ENCODE peak calls at places on chromosomes 5 and 9, in six cellular contexts. E, C, U, V, S and K are unnamed samples.
A peak's percentile ranks its signal among the peaks of the same experiment; 100 is the strongest.

GRCh38 chr9:130426883-130427282 is 17.9 kb upstream of the ASS1 start:
- DNase-seq in E (peak; percentile 93), C (no peak), U (peak; percentile 68), V (no peak), S (no peak), K (peak; percentile 96)

GRCh38 chr5:60945760-60946253 is 802 bp downstream of the NDUFAF2 start:
- DNase-seq in E (peak; percentile 55), C (no peak), U (peak; percentile 81), V (peak; percentile 37), S (no peak), K (peak; percentile 62)

GRCh38 chr9:74804018-74804385 is 83.7 kb downstream of the TRPM6 start:
- DNase-seq in E (peak; percentile 79), C (no peak), U (no peak), V (no peak), S (no peak), K (peak; percentile 60)

GRCh38 chr9:95085036-95085770 is 232.3 kb downstream of the FANCC start:
- DNase-seq in E (no peak), C (no peak), U (no peak), V (no peak), S (no peak), K (no peak)

GRCh38 chr9:110502842-110503241 is 76.7 kb downstream of the SVEP1 start:
- DNase-seq in E (peak; percentile 20), C (no peak), U (no peak), V (no peak), S (no peak), K (peak; percentile 48)

GRCh38 chr5:59745422-59745863 is 148.1 kb downstream of the PDE4D start:
- DNase-seq in E (peak; percentile 74), C (no peak), U (no peak), V (no peak), S (no peak), K (peak; percentile 98)

GRCh38 chr9:14315754-14316573 is 2.0 kb upstream of the NFIB start:
- DNase-seq in E (no peak), C (peak; percentile 30), U (peak; percentile 82), V (peak; percentile 43), S (no peak), K (no peak)

GRCh38 chr5:6705088-6705487 is 8.1 kb upstream of the TENT4A start:
- DNase-seq in E (no peak), C (no peak), U (no peak), V (no peak), S (no peak), K (no peak)

GRCh38 chr5:39570418-39571027 is 145.7 kb upstream of the DAB2 start:
- DNase-seq in E (peak; percentile 28), C (no peak), U (no peak), V (peak; percentile 37), S (no peak), K (peak; percentile 55)
- TF ChIP-seq CTCF in E (peak; percentile 71), C (peak; percentile 66), U (peak; percentile 87), V (peak; percentile 56), S (peak; percentile 68), K (peak; percentile 61)

GRCh38 chr5:929596-929995 is 36.9 kb downstream of the TRIP13 start:
- DNase-seq in E (no peak), C (no peak), U (no peak), V (no peak), S (no peak), K (no peak)

GRCh38 chr5:922745-923472 is 30.2 kb downstream of the TRIP13 start:
- DNase-seq in E (no peak), C (no peak), U (no peak), V (no peak), S (no peak), K (no peak)

GRCh38 chr5:927172-928015 is 34.7 kb downstream of the TRIP13 start:
- DNase-seq in E (no peak), C (no peak), U (no peak), V (no peak), S (no peak), K (no peak)

GRCh38 chr5:923473-923873 is 30.8 kb downstream of the TRIP13 start:
- DNase-seq in E (peak; percentile 43), C (no peak), U (peak; percentile 95), V (peak; percentile 92), S (peak; percentile 53), K (peak; percentile 68)

GRCh38 chr5:926416-927171 is 33.9 kb downstream of the TRIP13 start:
- DNase-seq in E (no peak), C (no peak), U (peak; percentile 75), V (peak; percentile 63), S (no peak), K (peak; percentile 6)
- H3K4me3 ChIP-seq in E (no peak overlapping the region), C (peak overlapping the region; percentile 37), U (no peak overlapping the region), V (peak overlapping the region; percentile 16), S (peak overlapping the region; percentile 46), K (no peak overlapping the region)

GRCh38 chr9:125564641-125565040 is 142.4 kb downstream of the MAPKAP1 start:
- DNase-seq in E (peak; percentile 20), C (no peak), U (no peak), V (no peak), S (no peak), K (peak; percentile 51)

GRCh38 chr9:125574136-125574877 is 132.7 kb downstream of the MAPKAP1 start:
- DNase-seq in E (no peak), C (no peak), U (no peak), V (no peak), S (no peak), K (no peak)

GRCh38 chr9:125570246-125570645 is 136.8 kb downstream of the MAPKAP1 start:
- DNase-seq in E (no peak), C (no peak), U (no peak), V (no peak), S (no peak), K (no peak)

GRCh38 chr9:125568616-125569015 is 138.4 kb downstream of the MAPKAP1 start:
- DNase-seq in E (no peak), C (no peak), U (no peak), V (no peak), S (no peak), K (peak; percentile 43)
- TF ChIP-seq CTCF in E (no peak), C (no peak), U (no peak), V (no peak), S (no peak), K (no peak)

DNA sequence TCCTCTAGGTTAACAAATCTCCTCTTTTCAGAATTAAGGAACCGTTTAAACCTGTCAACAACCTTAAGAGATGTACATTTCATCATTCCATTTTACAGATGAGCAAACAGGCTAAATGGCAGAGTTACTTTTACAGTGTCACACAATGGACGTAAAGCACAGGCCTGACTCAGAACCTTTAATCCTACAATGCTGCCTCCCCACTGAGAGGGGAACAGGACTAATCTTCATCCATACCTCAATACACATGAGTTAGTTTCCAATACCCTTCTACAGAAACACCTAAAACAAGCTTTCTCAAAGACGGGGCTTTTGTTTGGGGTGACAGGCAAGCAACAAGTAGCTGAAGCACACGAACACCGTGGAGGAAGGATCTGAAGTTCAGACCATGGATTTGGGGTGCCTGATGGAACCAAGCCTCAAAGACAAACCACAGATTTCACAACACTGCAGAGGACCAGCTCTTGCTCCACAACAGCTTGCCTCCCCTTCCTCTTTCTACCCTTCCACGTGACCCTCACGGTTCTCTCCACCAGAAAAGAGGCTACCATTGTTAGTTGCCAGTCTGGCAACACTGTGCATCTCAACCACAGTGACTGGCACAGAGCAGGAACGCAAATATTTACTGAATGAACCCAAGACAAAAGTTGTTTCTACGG is 1.8 kb downstream of the RNF130 start:
- DNase-seq in E (no peak), C (peak; percentile 62), U (peak; percentile 70), V (no peak), S (peak; percentile 28), K (peak; percentile 43)
- H3K4me3 ChIP-seq in E (no peak overlapping the region), C (peak overlapping the region; percentile 97), U (peak overlapping the region; percentile 86), V (peak overlapping the region; percentile 65), S (peak overlapping the region; percentile 91), K (peak overlapping the region; percentile 77)

DNA sequence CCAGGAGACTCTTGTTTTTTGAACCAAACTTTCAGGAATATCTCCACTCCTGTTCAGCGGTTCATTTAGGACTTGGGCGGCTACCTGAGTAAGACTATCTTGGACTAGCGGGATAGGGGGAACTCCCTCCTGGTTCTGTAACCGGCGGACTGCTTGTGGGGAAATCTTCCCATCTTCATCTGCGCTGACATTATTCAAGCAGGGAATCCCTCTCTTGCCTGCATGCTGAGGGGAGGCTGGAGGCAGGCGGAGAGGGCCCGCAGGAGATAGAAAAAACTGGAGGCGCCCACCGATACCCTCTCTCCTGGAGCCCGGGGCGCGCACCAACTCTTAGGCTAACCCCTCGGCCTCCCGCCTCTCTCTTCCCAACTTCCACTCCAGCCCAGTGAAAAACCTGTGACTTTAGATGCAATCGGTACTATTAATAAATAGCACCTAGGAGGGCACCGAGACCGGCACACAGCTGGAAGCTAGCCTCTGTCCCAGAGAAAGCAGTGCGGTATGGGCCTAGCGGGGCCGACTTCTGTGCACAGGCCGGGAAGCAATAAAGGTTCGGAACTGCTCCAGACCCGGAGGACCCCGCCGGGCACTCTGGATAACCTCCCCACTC is 1.7 kb downstream of the EFNA5 start:
- DNase-seq in E (peak; percentile 68), C (no peak), U (peak; percentile 76), V (peak; percentile 14), S (no peak), K (peak; percentile 56)
- TF ChIP-seq CTCF in E (no peak), C (no peak), U (peak; percentile 54), V (no peak), S (no peak), K (no peak)

DNA sequence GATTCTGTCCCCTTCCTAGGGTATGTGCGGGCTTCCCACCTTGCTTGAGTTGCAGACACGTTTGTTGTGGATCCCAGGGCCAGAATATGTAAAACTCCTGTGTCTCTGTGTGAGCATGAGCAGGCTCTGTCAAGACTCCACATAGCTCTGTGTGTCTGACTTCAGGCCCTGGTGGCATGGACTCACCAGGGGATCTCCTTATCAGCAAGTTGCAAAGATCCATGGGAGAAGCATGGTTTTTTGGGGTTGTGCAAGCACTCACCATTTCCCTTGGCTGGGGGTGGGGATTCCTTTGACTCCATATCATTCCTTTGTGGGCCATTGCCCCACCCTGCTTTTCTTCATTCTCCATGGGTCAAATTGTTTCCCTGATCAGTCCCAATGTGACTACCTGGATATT is 205.6 kb downstream of the TUSC1 start:
- DNase-seq in E (no peak), C (no peak), U (no peak), V (no peak), S (no peak), K (no peak)
- H3K4me3 ChIP-seq in E (no peak overlapping the region), C (no peak overlapping the region), U (no peak overlapping the region), V (no peak overlapping the region), S (no peak overlapping the region), K (no peak overlapping the region)

GRCh38 chr5:151048526-151048925 is 28.1 kb downstream of the GPX3 start:
- DNase-seq in E (no peak), C (no peak), U (peak; percentile 78), V (no peak), S (no peak), K (peak; percentile 34)
- TF ChIP-seq CTCF in E (no peak), C (no peak), U (peak; percentile 70), V (peak; percentile 42), S (no peak), K (peak; percentile 49)

DNA sequence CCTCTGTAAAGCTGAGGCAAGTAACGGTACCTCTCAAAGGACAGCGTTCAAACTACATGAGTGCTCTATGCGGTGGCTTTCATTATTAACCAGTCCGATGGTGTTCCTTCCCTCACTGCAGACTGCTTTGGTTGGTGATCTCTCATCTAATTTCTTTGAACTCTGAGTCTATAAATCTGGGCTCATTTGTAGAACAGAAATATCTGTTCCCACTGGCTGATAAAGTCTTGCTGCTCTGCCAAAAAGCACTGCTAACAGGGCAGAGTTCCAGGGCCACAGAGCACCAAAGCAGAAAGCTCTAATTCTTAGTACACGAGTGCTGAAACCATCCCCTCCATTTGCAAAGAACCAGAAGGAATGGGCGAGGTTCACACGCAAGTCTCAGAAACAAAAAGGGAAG is 81.9 kb downstream of the MED27 start:
- DNase-seq in E (no peak), C (no peak), U (no peak), V (no peak), S (no peak), K (no peak)
- H3K4me3 ChIP-seq in E (no peak overlapping the region), C (no peak overlapping the region), U (no peak overlapping the region), V (no peak overlapping the region), S (no peak overlapping the region), K (no peak overlapping the region)